ENCODE peak calls at places on chromosomes 2 and 18, in four cellular contexts. L, C, R and N are unnamed samples.

GRCh38 chr2:28088970-28089369 is 198.4 kb downstream of the BABAM2 start:
- DNase-seq in R (no peak), L (no peak), C (peak; percentile 56), N (no peak)

GRCh38 chr2:190838492-190838910 is 42.1 kb upstream of the GLS start:
- DNase-seq in R (no peak), L (no peak), C (peak; percentile 89), N (no peak)

GRCh38 chr2:119943058-119943457 is 69.8 kb upstream of the EPB41L5 start:
- DNase-seq in R (no peak), C (no peak), L (no peak), N (no peak)

GRCh38 chr2:102040229-102040628 is 48.5 kb downstream of the IL1R2 start:
- DNase-seq in C (no peak), R (no peak), L (no peak), N (no peak)

GRCh38 chr2:176092270-176093144 is at the start of gene HOXD13:
- DNase-seq in R (peak; percentile 68), C (no peak), L (no peak), N (no peak)

GRCh38 chr2:187442378-187442777 is 5.7 kb downstream of the CALCRL start:
- DNase-seq in L (no peak), R (no peak), C (no peak), N (no peak)

GRCh38 chr2:37020212-37020886 is 54.0 kb upstream of the STRN start:
- DNase-seq in C (peak; percentile 94), L (no peak), R (peak; percentile 94), N (no peak)

GRCh38 chr2:29284671-29285070 is 169.5 kb downstream of the CLIP4 start:
- DNase-seq in R (no peak), L (no peak), C (no peak), N (no peak)

GRCh38 chr2:102522890-102523289 is 49.9 kb downstream of the SLC9A4 start:
- DNase-seq in C (no peak), R (no peak), L (no peak), N (no peak)

GRCh38 chr18:50745946-50746345 is 73.9 kb downstream of the MRO start:
- DNase-seq in R (no peak), L (no peak), C (no peak), N (no peak)

GRCh38 chr2:225889452-225889851 is 489.9 kb downstream of the NYAP2 start:
- DNase-seq in L (peak; percentile 21), C (peak; percentile 94), R (no peak), N (no peak)

GRCh38 chr2:159462201-159462785 is 154.1 kb downstream of the BAZ2B start:
- DNase-seq in L (no peak), C (peak; percentile 51), R (no peak), N (no peak)

GRCh38 chr2:44674473-44675299 is 266.8 kb upstream of the SIX3 start:
- DNase-seq in L (no peak), R (no peak), C (no peak), N (no peak)

GRCh38 chr2:121809607-121810006 is 54.2 kb downstream of the TSN start:
- DNase-seq in R (no peak), C (no peak), L (no peak), N (no peak)

GRCh38 chr2:233844836-233845235 is 9.5 kb downstream of the HJURP start:
- DNase-seq in L (no peak), C (no peak), R (no peak), N (no peak)

GRCh38 chr2:84526562-84526961 is 10.3 kb downstream of the DNAH6 start:
- DNase-seq in L (no peak), C (peak; percentile 23), R (no peak), N (no peak)

GRCh38 chr2:104860141-104860790 is 6.4 kb downstream of the POU3F3 start:
- DNase-seq in L (no peak), C (no peak), R (no peak), N (no peak)

GRCh38 chr2:205706769-205707375 is 24.6 kb downstream of the NRP2 start:
- DNase-seq in C (peak; percentile 97), L (peak; percentile 77), R (peak; percentile 89), N (peak; percentile 74)

GRCh38 chr18:3059272-3059671 is 46.3 kb upstream of the LPIN2 start:
- DNase-seq in R (no peak), L (no peak), C (no peak), N (no peak)

GRCh38 chr18:58168986-58169385 is 125.0 kb downstream of the NEDD4L start:
- DNase-seq in R (no peak), C (no peak), L (no peak), N (no peak)

GRCh38 chr2:238941262-238941792 is 93.4 kb downstream of the TWIST2 start:
- DNase-seq in C (no peak), L (no peak), R (no peak), N (no peak)

GRCh38 chr2:9761547-9761946 is 81.7 kb upstream of the TAF1B start:
- DNase-seq in C (no peak), R (no peak), L (no peak), N (no peak)

GRCh38 chr2:19541884-19542283 is 183.5 kb upstream of the OSR1 start:
- DNase-seq in C (no peak), R (no peak), L (no peak), N (no peak)

GRCh38 chr2:136927156-136927555 is 161.8 kb downstream of the THSD7B start:
- DNase-seq in L (no peak), R (no peak), C (no peak), N (no peak)

GRCh38 chr2:136008205-136008865 is 22.9 kb upstream of the DARS1 start:
- DNase-seq in L (no peak), C (no peak), R (peak; percentile 76), N (no peak)

GRCh38 chr2:38554973-38555595 is 47.6 kb downstream of the HNRNPLL start:
- DNase-seq in C (peak; percentile 33), R (no peak), L (no peak), N (no peak)

GRCh38 chr18:31424383-31424988 is 23.1 kb upstream of the DSG3 start:
- DNase-seq in C (peak; percentile 20), R (no peak), L (peak; percentile 26), N (no peak)

GRCh38 chr18:43692291-43692690 is 415.0 kb upstream of the SYT4 start:
- DNase-seq in R (no peak), L (peak; percentile 55), C (peak; percentile 55), N (peak; percentile 6)

GRCh38 chr2:70641263-70641784 is 87.7 kb upstream of the TGFA start:
- DNase-seq in L (no peak), R (no peak), C (peak; percentile 2), N (no peak)

GRCh38 chr2:73828389-73828817 is 358 bp upstream of the STAMBP start:
- DNase-seq in R (no peak), L (no peak), C (no peak), N (no peak)

DNA sequence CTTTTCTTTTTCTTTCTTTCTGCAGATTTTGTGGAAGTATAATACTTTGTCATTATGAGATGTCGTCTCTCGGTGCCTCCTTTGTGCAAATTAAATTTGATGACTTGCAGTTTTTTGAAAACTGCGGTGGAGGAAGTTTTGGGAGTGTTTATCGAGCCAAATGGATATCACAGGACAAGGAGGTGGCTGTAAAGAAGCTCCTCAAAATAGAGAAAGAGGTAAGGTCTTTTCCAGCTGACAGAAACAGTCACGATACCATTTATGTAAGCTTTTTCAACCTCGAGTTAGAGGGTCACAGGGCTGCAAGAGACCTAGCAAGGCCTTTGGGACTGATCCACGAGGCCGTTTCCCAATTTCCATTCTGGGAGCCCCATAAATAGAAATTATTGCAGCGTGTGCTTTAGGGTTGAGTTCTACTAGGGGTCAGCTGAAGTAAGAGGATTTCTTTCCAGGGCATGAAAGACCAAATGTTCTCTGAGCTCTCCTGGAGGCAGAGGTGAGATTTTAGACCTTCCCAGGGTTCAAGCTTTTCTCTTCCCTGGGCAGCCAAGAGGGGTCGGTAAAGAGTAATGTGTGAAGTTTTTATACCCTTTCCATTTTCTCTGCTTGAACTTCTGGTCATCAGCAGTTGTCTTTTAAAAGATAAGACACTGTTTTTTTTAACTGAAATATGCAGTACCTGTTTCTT is 15.5 kb downstream of the MAP3K20 start:
- DNase-seq in L (no peak), R (peak; percentile 65), C (no peak), N (no peak)
- TF ChIP-seq CTCF in L (peak; percentile 43), R (no peak), C (peak; percentile 34), N (peak; percentile 55)

GRCh38 chr2:174246944-174247381 is 1.4 kb downstream of the OLA1 start:
- DNase-seq in R (no peak), C (no peak), L (no peak), N (no peak)
- H3K4me3 ChIP-seq in R (no peak overlapping the region), C (no peak overlapping the region), L (peak overlapping the region; percentile 85), N (peak overlapping the region; percentile 91)

GRCh38 chr2:232386490-232386739 is 7.9 kb downstream of the ALPP start:
- DNase-seq in R (no peak), C (no peak), L (no peak), N (no peak)

GRCh38 chr2:232385660-232386489 is 7.3 kb downstream of the ALPP start:
- DNase-seq in C (peak; percentile 81), R (no peak), L (no peak), N (no peak)

GRCh38 chr2:232386740-232387450 is 8.3 kb downstream of the ALPP start:
- DNase-seq in L (no peak), C (no peak), R (no peak), N (no peak)

GRCh38 chr2:232384466-232384865 is 5.9 kb downstream of the ALPP start:
- DNase-seq in R (no peak), C (no peak), L (no peak), N (no peak)

DNA sequence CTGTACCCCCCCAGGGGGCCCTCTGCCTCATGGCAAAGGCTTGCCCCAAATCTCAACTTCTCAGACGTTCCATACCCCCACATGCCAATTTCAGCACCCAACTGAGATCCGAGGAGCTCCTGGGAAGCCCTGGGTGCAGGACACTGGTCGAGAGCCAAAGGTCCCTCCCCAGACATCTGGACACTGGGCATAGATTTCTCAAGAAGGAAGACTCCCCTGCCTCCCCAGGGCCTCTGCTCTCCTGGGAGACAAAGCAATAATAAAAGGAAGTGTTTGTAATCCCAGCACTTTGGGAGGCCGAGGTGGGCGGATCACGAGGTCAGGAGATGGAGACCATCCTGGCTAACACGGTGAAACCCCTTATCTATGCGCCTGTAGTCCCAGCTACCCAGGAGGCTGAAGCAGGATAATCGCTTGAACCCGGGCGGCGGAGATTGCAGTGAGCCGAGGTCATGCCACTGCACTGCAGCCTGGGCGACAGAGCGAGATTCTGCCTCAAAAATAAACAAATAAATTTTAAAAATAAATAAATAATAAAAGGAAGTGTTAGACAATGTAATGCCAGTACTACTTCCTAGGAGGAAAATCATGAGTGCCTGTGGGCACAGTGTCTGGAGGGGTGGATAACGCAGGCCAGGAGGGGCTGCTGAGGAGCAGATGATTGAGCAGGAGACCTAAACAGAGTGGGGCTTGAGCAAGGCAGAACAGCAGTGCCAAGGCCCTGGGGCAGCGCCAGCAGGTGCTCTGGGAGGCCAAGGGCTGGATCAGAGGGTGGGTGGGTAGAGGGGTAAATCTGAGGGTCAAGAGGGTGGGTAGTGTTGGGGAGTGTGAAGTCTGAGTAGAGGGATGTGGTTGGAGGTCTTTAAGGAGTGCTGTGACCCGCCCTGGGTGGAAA is 4.0 kb downstream of the ALPP start:
- DNase-seq in R (no peak), C (no peak), L (no peak), N (no peak)
- TF ChIP-seq CTCF in R (no peak), C (no peak), L (no peak), N (no peak)

DNA sequence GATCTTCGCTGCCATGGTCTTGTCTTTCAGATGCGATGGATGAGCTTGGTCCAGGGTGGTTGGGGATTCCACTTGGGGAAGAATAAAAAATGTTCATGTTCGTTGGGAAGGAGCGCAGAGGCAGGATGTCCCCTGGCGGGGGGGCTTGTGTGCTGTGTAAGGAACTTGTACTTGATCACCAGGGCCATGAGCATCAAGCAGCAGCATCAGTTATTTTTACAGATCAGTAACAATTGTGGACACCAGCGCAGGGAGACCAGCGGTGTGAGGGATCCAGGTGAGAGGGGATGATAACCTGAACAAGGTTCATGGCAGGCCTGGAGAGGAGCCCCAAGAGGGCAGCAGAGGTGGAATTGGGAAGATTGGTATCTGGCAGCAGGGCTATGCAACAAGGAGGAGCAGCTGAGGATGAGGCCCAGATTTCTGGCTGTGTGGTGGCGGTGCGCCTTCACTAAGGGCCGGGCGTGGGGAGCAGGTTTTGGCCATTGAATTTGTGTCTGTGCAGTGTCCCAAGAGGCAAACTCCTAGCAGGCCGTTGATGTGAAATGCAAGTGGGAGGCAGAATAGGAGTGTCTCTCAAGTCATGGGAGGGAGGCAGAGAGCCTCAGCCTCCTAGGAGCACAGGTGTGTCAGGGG is 3.9 kb downstream of the CNNM3 start:
- DNase-seq in C (no peak), R (peak; percentile 37), L (no peak), N (no peak)
- H3K4me3 ChIP-seq in C (no peak overlapping the region), R (no peak overlapping the region), L (no peak overlapping the region), N (no peak overlapping the region)